ENCODE peak calls at places on chromosome 6, in four cellular contexts. One of them, this sample, is unnamed. For H3K36me3 and H3K27me3, the result is how much of the 10 kb centered on the place peaks cover.

GRCh38 chr6:45563092-45563491 is 185.4 kb upstream of the SUPT3H start:
- DNase-seq in left ventricle myocardium inferior: no peak
- DNase-seq in transverse colon: no peak
- DNase-seq in colonic mucosa: no peak
- DNase-seq in this sample: no peak

GRCh38 chr6:131733376-131734016 is 22.7 kb upstream of the CTAGE9 start:
- DNase-seq in left ventricle myocardium inferior: no peak
- DNase-seq in transverse colon: no peak
- DNase-seq in colonic mucosa: no peak
- DNase-seq in this sample: no peak

GRCh38 chr6:169976301-169977081 is 225.1 kb downstream of the ERMARD start:
- DNase-seq in left ventricle myocardium inferior: no peak
- DNase-seq in transverse colon: no peak
- DNase-seq in colonic mucosa: no peak
- DNase-seq in this sample: peak

GRCh38 chr6:42428326-42429041 is 23.2 kb downstream of the TRERF1 start:
- DNase-seq in left ventricle myocardium inferior: peak
- DNase-seq in transverse colon: no peak
- DNase-seq in colonic mucosa: peak
- DNase-seq in this sample: no peak

GRCh38 chr6:42279966-42280629 is 62.4 kb upstream of the MRPS10 start:
- DNase-seq in left ventricle myocardium inferior: peak
- DNase-seq in transverse colon: no peak
- DNase-seq in colonic mucosa: peak
- DNase-seq in this sample: peak

GRCh38 chr6:129576456-129576855 is 133.5 kb downstream of the ARHGAP18 start:
- DNase-seq in left ventricle myocardium inferior: no peak
- DNase-seq in transverse colon: no peak
- DNase-seq in colonic mucosa: no peak
- DNase-seq in this sample: no peak

GRCh38 chr6:16321341-16321710 is 82.9 kb downstream of the GMPR start:
- DNase-seq in left ventricle myocardium inferior: no peak
- DNase-seq in transverse colon: no peak
- DNase-seq in colonic mucosa: no peak
- DNase-seq in this sample: no peak

GRCh38 chr6:130975325-130975724 is 87.7 kb downstream of the EPB41L2 start:
- DNase-seq in left ventricle myocardium inferior: no peak
- DNase-seq in transverse colon: no peak
- DNase-seq in colonic mucosa: no peak
- DNase-seq in this sample: peak

GRCh38 chr6:56381852-56382251 is 134.5 kb upstream of the COL21A1 start:
- DNase-seq in left ventricle myocardium inferior: no peak
- DNase-seq in transverse colon: no peak
- DNase-seq in colonic mucosa: no peak
- DNase-seq in this sample: peak

GRCh38 chr6:155867682-155868081 is 412.0 kb upstream of the NOX3 start:
- DNase-seq in left ventricle myocardium inferior: no peak
- DNase-seq in transverse colon: no peak
- DNase-seq in colonic mucosa: no peak
- DNase-seq in this sample: no peak

GRCh38 chr6:138654715-138655634 is 118.6 kb upstream of the CCDC28A start:
- DNase-seq in left ventricle myocardium inferior: no peak
- DNase-seq in transverse colon: no peak
- DNase-seq in colonic mucosa: no peak
- DNase-seq in this sample: peak

GRCh38 chr6:157157228-157157627 is 166.1 kb downstream of the TMEM242 start:
- DNase-seq in left ventricle myocardium inferior: no peak
- DNase-seq in transverse colon: no peak
- DNase-seq in colonic mucosa: no peak
- DNase-seq in this sample: no peak

GRCh38 chr6:34771727-34772126 is 14.4 kb downstream of the SNRPC start:
- DNase-seq in left ventricle myocardium inferior: no peak
- DNase-seq in transverse colon: no peak
- DNase-seq in colonic mucosa: no peak
- DNase-seq in this sample: no peak

GRCh38 chr6:53547166-53547814 is 2.4 kb upstream of the GCLC start:
- DNase-seq in left ventricle myocardium inferior: no peak
- DNase-seq in transverse colon: no peak
- DNase-seq in colonic mucosa: peak
- DNase-seq in this sample: no peak

GRCh38 chr6:53546256-53546655 is 1.4 kb upstream of the GCLC start:
- DNase-seq in left ventricle myocardium inferior: no peak
- DNase-seq in transverse colon: no peak
- DNase-seq in colonic mucosa: no peak
- DNase-seq in this sample: peak

GRCh38 chr6:53544500-53545308 is at the start of gene GCLC:
- DNase-seq in left ventricle myocardium inferior: peak
- DNase-seq in transverse colon: peak
- DNase-seq in colonic mucosa: peak
- DNase-seq in this sample: peak

GRCh38 chr6:53544050-53544499 is 826 bp downstream of the GCLC start:
- DNase-seq in left ventricle myocardium inferior: no peak
- DNase-seq in transverse colon: no peak
- DNase-seq in colonic mucosa: peak
- DNase-seq in this sample: no peak

GRCh38 chr6:53547815-53548496 is 3.1 kb upstream of the GCLC start:
- DNase-seq in left ventricle myocardium inferior: peak
- DNase-seq in transverse colon: peak
- DNase-seq in colonic mucosa: peak
- DNase-seq in this sample: peak
- TF ChIP-seq CTCF in left ventricle myocardium inferior: no peak
- TF ChIP-seq CTCF in transverse colon: no peak
- TF ChIP-seq CTCF in colonic mucosa: no peak
- TF ChIP-seq CTCF in this sample: peak

GRCh38 chr6:11203306-11204009 is 29.0 kb downstream of the NEDD9 start:
- DNase-seq in left ventricle myocardium inferior: no peak
- DNase-seq in transverse colon: no peak
- DNase-seq in colonic mucosa: no peak
- DNase-seq in this sample: no peak
- H3K36me3 ChIP-seq in left ventricle myocardium inferior: under half
- H3K36me3 ChIP-seq in transverse colon: under half
- H3K36me3 ChIP-seq in colonic mucosa: under half
- H3K36me3 ChIP-seq in this sample: under half

GRCh38 chr6:125192610-125192930 is 39.0 kb downstream of the TPD52L1 start:
- DNase-seq in left ventricle myocardium inferior: no peak
- DNase-seq in transverse colon: no peak
- DNase-seq in colonic mucosa: no peak
- DNase-seq in this sample: no peak

GRCh38 chr6:125191916-125192609 is 38.5 kb downstream of the TPD52L1 start:
- DNase-seq in left ventricle myocardium inferior: peak
- DNase-seq in transverse colon: peak
- DNase-seq in colonic mucosa: peak
- DNase-seq in this sample: peak

GRCh38 chr6:125188594-125189203 is 35.1 kb downstream of the TPD52L1 start:
- DNase-seq in left ventricle myocardium inferior: no peak
- DNase-seq in transverse colon: no peak
- DNase-seq in colonic mucosa: no peak
- DNase-seq in this sample: no peak

GRCh38 chr6:125189494-125189893 is 35.9 kb downstream of the TPD52L1 start:
- DNase-seq in left ventricle myocardium inferior: no peak
- DNase-seq in transverse colon: no peak
- DNase-seq in colonic mucosa: no peak
- DNase-seq in this sample: no peak

GRCh38 chr6:125190667-125191066 is 37.1 kb downstream of the TPD52L1 start:
- DNase-seq in left ventricle myocardium inferior: no peak
- DNase-seq in transverse colon: no peak
- DNase-seq in colonic mucosa: no peak
- DNase-seq in this sample: no peak
- H3K27me3 ChIP-seq in left ventricle myocardium inferior: under half
- H3K27me3 ChIP-seq in transverse colon: under half
- H3K27me3 ChIP-seq in colonic mucosa: under half
- H3K27me3 ChIP-seq in this sample: under half

DNA sequence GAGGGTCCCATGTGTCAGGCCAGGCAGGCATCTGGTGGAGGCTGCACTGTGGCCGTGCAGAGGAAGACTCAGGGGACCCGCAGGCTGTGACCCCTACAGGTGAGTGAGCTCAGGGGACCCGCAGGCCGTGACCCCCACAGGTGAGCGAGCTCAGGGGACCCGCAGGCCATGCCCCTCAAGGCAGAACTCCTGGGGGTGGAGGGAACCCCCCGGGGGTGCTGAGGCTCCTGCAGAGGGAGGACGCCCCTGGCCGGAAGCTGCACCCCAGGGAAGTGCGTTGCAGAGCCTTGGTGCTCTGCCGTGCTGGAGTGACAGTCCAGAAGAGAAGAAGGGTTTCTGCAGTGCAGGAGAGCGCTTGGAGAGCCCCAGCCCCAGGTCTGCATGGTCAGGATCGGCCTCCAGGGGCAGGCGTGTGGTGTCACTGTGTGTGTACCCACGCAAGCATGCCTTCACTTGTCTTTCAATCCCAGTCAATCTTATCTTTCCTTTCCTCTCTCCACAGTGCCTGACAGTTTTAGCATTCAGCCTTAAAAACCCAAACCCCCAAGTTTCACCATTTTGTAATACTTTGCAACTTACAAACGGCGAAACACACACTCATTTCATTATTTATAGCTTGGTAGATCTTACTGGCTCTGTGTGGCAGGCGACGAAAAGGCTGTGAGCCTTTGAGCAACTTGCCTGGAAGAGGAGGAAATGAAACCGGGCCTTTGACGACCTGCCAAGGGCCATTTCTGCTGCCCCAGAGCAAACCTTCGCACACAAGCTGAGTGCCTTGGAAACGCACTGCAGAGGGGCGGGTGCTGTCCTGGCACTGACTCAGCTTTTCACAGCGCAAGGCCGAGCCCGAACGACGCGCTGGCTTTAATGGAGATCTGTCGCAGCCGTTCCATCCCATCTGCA is 101.4 kb upstream of the AGPAT4 start:
- DNase-seq in left ventricle myocardium inferior: peak
- DNase-seq in transverse colon: peak
- DNase-seq in colonic mucosa: peak
- DNase-seq in this sample: peak
- TF ChIP-seq CTCF in left ventricle myocardium inferior: no peak
- TF ChIP-seq CTCF in transverse colon: peak
- TF ChIP-seq CTCF in colonic mucosa: no peak
- TF ChIP-seq CTCF in this sample: peak

DNA sequence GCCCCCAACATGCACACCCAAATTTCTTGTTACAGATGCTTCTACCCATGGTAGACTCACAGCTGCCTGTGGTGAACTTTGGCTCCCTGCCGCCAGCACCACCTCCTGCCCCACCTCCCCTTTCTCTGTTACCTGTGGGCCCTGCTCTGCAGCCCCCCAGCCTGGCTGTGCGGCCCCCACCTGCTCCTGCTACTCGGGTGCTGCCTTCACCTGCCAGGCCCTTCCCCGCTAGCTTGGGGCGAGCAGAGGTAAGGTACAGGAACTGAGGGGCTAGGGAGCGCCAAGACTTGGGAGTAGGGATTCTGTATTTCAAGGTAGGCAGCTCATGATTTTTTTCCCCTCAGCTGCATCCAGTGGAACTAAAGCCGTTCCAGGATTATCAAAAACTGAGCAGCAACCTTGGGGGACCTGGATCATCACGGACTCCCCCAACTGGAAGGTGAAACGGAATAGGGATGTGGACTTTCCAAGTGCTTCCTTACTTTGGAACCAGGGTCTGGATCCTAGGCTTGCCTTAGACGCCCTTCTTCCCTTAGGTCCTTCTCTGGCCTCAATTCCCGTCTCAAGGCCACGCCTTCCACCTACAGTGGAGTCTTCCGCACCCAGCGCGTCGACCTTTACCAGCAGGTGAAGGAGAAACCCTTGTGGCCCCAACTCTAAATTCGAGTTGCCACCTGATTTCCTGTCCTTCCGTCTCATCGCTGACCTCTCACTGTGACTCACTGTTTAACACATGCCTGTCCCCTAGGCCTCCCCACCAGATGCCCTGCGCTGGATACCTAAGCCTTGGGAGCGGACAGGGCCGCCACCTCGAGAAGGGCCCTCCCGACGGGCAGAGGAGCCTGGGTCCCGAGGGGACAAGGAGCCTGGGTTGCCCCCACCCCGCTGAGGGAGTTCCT is 15.5 kb downstream of the BAG6 start:
- DNase-seq in left ventricle myocardium inferior: no peak
- DNase-seq in transverse colon: no peak
- DNase-seq in colonic mucosa: no peak
- DNase-seq in this sample: no peak
- H3K36me3 ChIP-seq in left ventricle myocardium inferior: half or more
- H3K36me3 ChIP-seq in transverse colon: under half
- H3K36me3 ChIP-seq in colonic mucosa: under half
- H3K36me3 ChIP-seq in this sample: half or more

GRCh38 chr6:101399627-101399955 is 6.1 kb downstream of the GRIK2 start:
- DNase-seq in left ventricle myocardium inferior: no peak
- DNase-seq in transverse colon: no peak
- DNase-seq in colonic mucosa: no peak
- DNase-seq in this sample: no peak

GRCh38 chr6:101402618-101403002 is 9.1 kb downstream of the GRIK2 start:
- DNase-seq in left ventricle myocardium inferior: no peak
- DNase-seq in transverse colon: no peak
- DNase-seq in colonic mucosa: no peak
- DNase-seq in this sample: no peak

GRCh38 chr6:101398716-101399626 is 5.5 kb downstream of the GRIK2 start:
- DNase-seq in left ventricle myocardium inferior: no peak
- DNase-seq in transverse colon: no peak
- DNase-seq in colonic mucosa: no peak
- DNase-seq in this sample: no peak

GRCh38 chr6:101401792-101402617 is 8.5 kb downstream of the GRIK2 start:
- DNase-seq in left ventricle myocardium inferior: no peak
- DNase-seq in transverse colon: no peak
- DNase-seq in colonic mucosa: no peak
- DNase-seq in this sample: no peak

DNA sequence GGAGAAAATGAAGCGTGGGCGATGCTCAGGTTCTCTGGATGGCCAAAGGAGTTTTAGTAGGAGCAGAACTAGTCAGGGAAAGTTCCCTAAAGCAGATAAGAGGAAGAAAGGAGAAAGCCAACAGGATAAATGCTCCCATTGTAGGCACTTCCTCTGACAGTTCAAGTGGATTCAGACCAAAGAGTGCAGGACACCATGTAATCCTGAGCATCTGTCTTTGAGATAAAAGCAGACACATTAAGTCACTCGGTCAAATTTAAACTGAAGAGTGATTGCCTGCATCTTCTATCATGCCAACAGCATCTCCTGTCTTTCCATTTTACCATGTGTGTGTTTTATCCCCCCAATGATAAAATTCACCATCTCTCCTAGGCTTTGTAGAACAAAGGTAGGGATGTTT is 6.8 kb downstream of the GRIK2 start:
- DNase-seq in left ventricle myocardium inferior: no peak
- DNase-seq in transverse colon: no peak
- DNase-seq in colonic mucosa: no peak
- DNase-seq in this sample: no peak
- H3K27me3 ChIP-seq in left ventricle myocardium inferior: half or more
- H3K27me3 ChIP-seq in transverse colon: half or more
- H3K27me3 ChIP-seq in colonic mucosa: under half
- H3K27me3 ChIP-seq in this sample: under half

GRCh38 chr6:115890238-115890637 is 170.5 kb downstream of the FRK start:
- DNase-seq in left ventricle myocardium inferior: no peak
- DNase-seq in transverse colon: no peak
- DNase-seq in colonic mucosa: no peak
- DNase-seq in this sample: peak
- TF ChIP-seq CTCF in left ventricle myocardium inferior: no peak
- TF ChIP-seq CTCF in transverse colon: no peak
- TF ChIP-seq CTCF in colonic mucosa: no peak
- TF ChIP-seq CTCF in this sample: no peak

This sample was measured in bronchial epithelial cell.